ENCODE peak calls at places on chromosomes 13 and 19, in five cellular contexts. F is Peyer's patch; H is right lobe of liver; V is CD8-positive, alpha-beta T cell; U is tibial nerve. T is an unnamed sample.

GRCh38 chr13:112828756-112829155 is 138.9 kb downstream of the ATP11A start:
- DNase-seq in F (peak; percentile 25), H (no peak), V (no peak), U (no peak), T (no peak)

GRCh38 chr19:6065685-6066365 is 44.5 kb downstream of the RFX2 start:
- DNase-seq in F (peak; percentile 57), H (peak; percentile 61), V (peak; percentile 39), U (no peak), T (no peak)

GRCh38 chr13:73572824-73573223 is 514.0 kb downstream of the KLF5 start:
- DNase-seq in F (no peak), H (no peak), V (no peak), U (no peak), T (no peak)

GRCh38 chr13:32354040-32354439 is 38.7 kb downstream of the BRCA2 start:
- DNase-seq in F (no peak), H (no peak), V (no peak), U (no peak), T (no peak)

GRCh38 chr13:92355213-92355612 is 871.4 kb upstream of the GPC6 start:
- DNase-seq in F (no peak), H (no peak), V (no peak), U (peak; percentile 15), T (no peak)

GRCh38 chr19:46408611-46409039 is 4.7 kb downstream of the CCDC8 start:
- DNase-seq in F (peak; percentile 64), H (no peak), V (no peak), U (peak; percentile 25), T (no peak)

GRCh38 chr19:49680473-49681351 is 3.6 kb downstream of the PRMT1 start:
- DNase-seq in F (peak; percentile 95), H (peak; percentile 91), V (peak; percentile 93), U (peak; percentile 86), T (peak; percentile 86)

GRCh38 chr19:53909471-53910169 is 542 bp downstream of the CACNG7 start:
- DNase-seq in F (no peak), H (no peak), V (no peak), U (no peak), T (no peak)

GRCh38 chr19:5951338-5951861 is 26.5 kb downstream of the RANBP3 start:
- DNase-seq in F (no peak), H (no peak), V (no peak), U (no peak), T (no peak)

GRCh38 chr13:58531614-58532013 is 900.1 kb downstream of the PCDH17 start:
- DNase-seq in F (no peak), H (no peak), V (no peak), U (no peak), T (no peak)

GRCh38 chr13:66532146-66532545 is 698.0 kb downstream of the PCDH9 start:
- DNase-seq in F (no peak), H (no peak), V (no peak), U (no peak), T (no peak)

GRCh38 chr13:24292476-24292875 is 16.9 kb upstream of the C1QTNF9 start:
- DNase-seq in F (no peak), H (no peak), V (no peak), U (no peak), T (no peak)

GRCh38 chr13:25980255-25980654 is 71.6 kb downstream of the SHISA2 start:
- DNase-seq in F (no peak), H (no peak), V (no peak), U (no peak), T (no peak)

GRCh38 chr19:1511318-1511988 is 1.4 kb downstream of the ADAMTSL5 start:
- DNase-seq in F (no peak), H (no peak), V (no peak), U (no peak), T (no peak)
- H3K4me3 ChIP-seq in F (no peak overlapping the region), H (no peak overlapping the region), V (no peak overlapping the region), U (peak overlapping the region; percentile 61), T (no peak overlapping the region)

GRCh38 chr19:7419153-7419552 is 69.7 kb downstream of the PEX11G start:
- DNase-seq in F (no peak), H (no peak), V (no peak), U (no peak), T (no peak)

GRCh38 chr19:7418575-7418974 is 69.8 kb downstream of the ARHGEF18 start:
- DNase-seq in F (no peak), H (no peak), V (no peak), U (no peak), T (no peak)

GRCh38 chr19:7417671-7418324 is 69.1 kb downstream of the ARHGEF18 start:
- DNase-seq in F (no peak), H (no peak), V (no peak), U (no peak), T (no peak)

GRCh38 chr19:7419777-7420439 is 68.9 kb downstream of the PEX11G start:
- DNase-seq in F (no peak), H (no peak), V (no peak), U (no peak), T (no peak)

DNA sequence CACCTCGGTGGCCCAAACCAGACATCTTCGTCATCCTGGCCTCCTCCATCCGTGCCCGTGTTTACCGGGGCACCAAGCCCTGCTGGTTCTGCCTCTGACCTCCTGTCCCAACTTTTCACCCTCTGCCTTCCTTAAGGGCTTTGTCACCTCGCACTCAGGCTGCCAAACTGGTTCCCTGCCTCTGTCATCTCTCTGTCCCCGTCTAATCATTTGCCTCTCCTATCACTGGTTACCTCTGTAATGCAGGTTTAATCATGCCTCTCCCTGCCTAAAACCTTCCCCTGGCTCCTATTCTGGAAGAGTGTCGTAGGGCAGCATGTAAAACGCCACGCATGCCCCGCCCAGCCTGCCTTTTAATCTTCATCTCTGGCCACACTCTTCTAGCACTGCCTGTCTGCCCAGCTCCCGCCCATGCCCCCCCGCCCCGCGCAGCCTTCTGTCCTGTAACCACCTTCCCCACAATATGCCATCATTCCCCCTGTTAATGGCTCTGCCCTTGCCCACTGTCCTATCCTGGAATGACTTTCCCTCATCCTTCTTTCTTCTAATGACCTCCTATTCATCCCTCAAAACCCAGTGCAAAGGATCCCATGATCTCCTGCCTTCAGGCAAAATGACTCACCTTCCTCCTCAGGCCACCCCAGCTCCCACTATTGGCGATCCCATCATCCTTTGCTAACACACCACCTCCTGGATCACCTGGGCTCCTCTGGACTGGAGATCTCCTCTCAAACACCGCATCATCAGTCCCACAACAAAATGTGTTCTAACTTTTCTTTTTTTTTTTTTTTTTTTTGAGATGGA is 66.7 kb downstream of the PEX11G start:
- DNase-seq in F (no peak), H (no peak), V (no peak), U (no peak), T (no peak)
- H3K4me1 ChIP-seq in F (no peaks in the 10 kb centered on the region), H (no peaks in the 10 kb centered on the region), V (no peaks in the 10 kb centered on the region), U (no peaks in the 10 kb centered on the region), T (no peaks in the 10 kb centered on the region)

DNA sequence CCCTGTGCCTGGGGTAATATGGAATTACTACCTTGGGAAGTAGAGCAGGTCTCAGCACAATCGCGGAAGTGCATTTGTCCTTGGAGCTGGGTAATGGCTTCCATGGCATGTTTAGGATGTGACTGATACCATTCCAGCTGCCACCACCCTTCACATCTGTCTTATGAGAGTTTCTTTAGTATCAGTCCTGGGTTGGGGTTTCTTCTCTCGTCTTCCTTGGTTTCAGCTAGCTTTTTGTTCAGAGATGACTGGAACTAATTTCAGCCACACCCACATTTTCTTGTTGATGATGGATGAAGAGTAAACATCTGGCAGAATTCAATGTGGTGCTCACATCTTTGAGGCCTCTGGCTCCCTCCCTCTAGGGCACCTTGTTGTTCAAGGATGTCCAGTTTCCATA is 212.9 kb upstream of the SOX21 start:
- DNase-seq in F (no peak), H (no peak), V (no peak), U (no peak), T (no peak)
- H3K27ac ChIP-seq in F (no peak overlapping the region), H (no peak overlapping the region), V (no peak overlapping the region), U (no peak overlapping the region), T (no peak overlapping the region)

GRCh38 chr13:113839536-113840204 is 24.2 kb downstream of the GAS6 start:
- DNase-seq in F (peak; percentile 71), H (peak; percentile 82), V (no peak), U (no peak), T (peak; percentile 74)

GRCh38 chr13:113840541-113841354 is 23.1 kb downstream of the GAS6 start:
- DNase-seq in F (no peak), H (no peak), V (no peak), U (no peak), T (peak; percentile 7)

GRCh38 chr13:113837554-113838355 is 26.1 kb downstream of the GAS6 start:
- DNase-seq in F (peak; percentile 82), H (peak; percentile 93), V (no peak), U (peak; percentile 86), T (peak; percentile 92)

GRCh38 chr13:113836917-113837553 is 26.8 kb downstream of the GAS6 start:
- DNase-seq in F (no peak), H (peak; percentile 47), V (no peak), U (peak; percentile 75), T (peak; percentile 85)

DNA sequence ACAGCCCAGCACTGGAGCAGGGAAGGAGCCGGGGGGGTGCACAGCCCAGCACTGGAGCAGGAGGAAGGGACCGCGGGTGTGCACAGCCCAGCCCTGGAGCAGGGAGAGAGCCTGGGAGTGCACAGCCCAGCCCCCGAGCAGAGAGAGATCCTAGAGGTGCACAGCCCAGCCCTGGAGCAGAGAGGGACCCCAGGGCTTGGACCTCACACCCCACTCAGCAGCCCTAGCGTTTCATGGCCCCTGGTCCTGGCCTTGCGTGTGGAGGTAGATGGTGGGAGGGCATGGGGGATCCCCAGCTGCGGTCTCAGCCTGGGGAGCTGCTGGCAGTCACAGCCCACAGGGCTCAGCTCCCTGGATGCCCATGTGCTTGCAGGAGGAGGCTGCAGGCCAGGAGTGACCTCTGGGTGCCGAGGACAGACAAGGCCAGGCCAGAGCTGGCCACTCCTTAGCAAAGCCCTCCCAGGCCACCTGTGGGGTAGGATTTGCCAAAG is 25.1 kb downstream of the GAS6 start:
- DNase-seq in F (no peak), H (peak; percentile 24), V (no peak), U (no peak), T (no peak)
- H3K4me3 ChIP-seq in F (no peak overlapping the region), H (no peak overlapping the region), V (no peak overlapping the region), U (peak overlapping the region; percentile 44), T (no peak overlapping the region)

GRCh38 chr19:16326401-16327130 is 1.9 kb downstream of the KLF2 start:
- DNase-seq in F (peak; percentile 69), H (peak; percentile 40), V (peak; percentile 50), U (no peak), T (peak; percentile 48)
- H3K4me1 ChIP-seq in F (peaks cover 5% of the 10 kb centered on the region), H (no peaks in the 10 kb centered on the region), V (peaks cover 50% of the 10 kb centered on the region), U (no peaks in the 10 kb centered on the region), T (peaks cover 29% of the 10 kb centered on the region)

GRCh38 chr13:21974741-21975140 is 303.9 kb downstream of the FGF9 start:
- DNase-seq in F (no peak), H (no peak), V (no peak), U (no peak), T (no peak)

GRCh38 chr13:21979156-21979819 is 308.4 kb downstream of the FGF9 start:
- DNase-seq in F (no peak), H (no peak), V (no peak), U (no peak), T (no peak)

GRCh38 chr13:21973437-21974125 is 302.7 kb downstream of the FGF9 start:
- DNase-seq in F (no peak), H (no peak), V (no peak), U (no peak), T (no peak)

GRCh38 chr13:21980049-21980448 is 309.2 kb downstream of the FGF9 start:
- DNase-seq in F (no peak), H (no peak), V (no peak), U (no peak), T (no peak)

DNA sequence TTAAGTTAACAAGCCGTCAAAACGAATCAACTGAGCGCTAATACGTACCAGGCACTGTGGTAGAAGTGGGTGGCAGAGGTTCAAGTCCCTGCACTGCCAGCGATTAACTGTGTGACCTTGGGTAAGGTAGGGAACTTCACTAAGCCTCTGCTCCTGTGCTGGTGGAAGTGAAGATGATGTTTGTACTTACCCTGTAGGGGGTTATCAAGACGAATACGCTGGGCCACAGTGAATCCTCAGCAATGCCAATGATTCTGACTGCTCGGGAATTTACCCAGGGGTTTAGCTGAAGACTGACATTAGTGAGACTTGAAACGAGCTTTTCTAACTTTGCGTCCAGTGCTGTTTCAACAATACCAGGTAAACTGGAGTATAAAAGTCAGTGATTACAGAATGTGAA is 305.3 kb downstream of the FGF9 start:
- DNase-seq in F (no peak), H (no peak), V (no peak), U (no peak), T (no peak)
- H3K27ac ChIP-seq in F (no peak overlapping the region), H (no peak overlapping the region), V (no peak overlapping the region), U (no peak overlapping the region), T (no peak overlapping the region)

T was measured in heart left ventricle.